ENCODE peak calls at places on chromosomes 7 and 10, in seven cellular contexts. S is NCI-H1105; M is hepatic stellate cell; K is stimulated activated CD4-positive, alpha-beta T cell treated with anti-CD3 and anti-CD28 coated beads, Interleukin-1b, Interleukin-23, amount 100 ng/mL, for 1 hour; Q is endothelial cell of umbilical vein; P is effector CD4-positive, alpha-beta T cell; Z is fibroblast of gingiva. W is an unnamed sample.

GRCh38 chr10:126062132-126063032 is 166.0 kb downstream of the FANK1 start:
- DNase-seq in Z (peak), K (no peak), M (peak), S (no peak), Q (peak), P (no peak), W (no peak)

GRCh38 chr7:4072161-4072925 is 609.8 kb upstream of the FOXK1 start:
- DNase-seq in M (no peak), Q (no peak), Z (no peak), P (no peak), K (no peak), S (no peak), W (no peak)

GRCh38 chr7:77989981-77990566 is 191.5 kb downstream of the PHTF2 start:
- DNase-seq in Q (no peak), K (no peak), M (no peak), Z (no peak), S (no peak), P (no peak), W (no peak)

GRCh38 chr7:1226155-1226901 is 6.3 kb upstream of the UNCX start:
- DNase-seq in M (no peak), K (no peak), P (no peak), S (no peak), Q (no peak), Z (no peak), W (no peak)

GRCh38 chr10:47344996-47345870 is 2.9 kb upstream of the RBP3 start:
- DNase-seq in P (no peak), Q (no peak), Z (no peak), K (no peak), M (no peak), S (no peak), W (no peak)

GRCh38 chr7:74453321-74454011 is at the start of gene GTF2IRD1:
- DNase-seq in Q (peak), P (peak), S (peak), Z (peak), K (peak), M (peak), W (peak)

GRCh38 chr7:100371561-100372171 is 1.6 kb upstream of the PILRA start:
- DNase-seq in Q (no peak), S (no peak), K (no peak), M (no peak), Z (no peak), P (no peak), W (no peak)

GRCh38 chr7:157538321-157538720 is 201.5 kb downstream of the DNAJB6 start:
- DNase-seq in Z (no peak), S (no peak), K (no peak), Q (no peak), M (no peak), P (no peak), W (no peak)

GRCh38 chr10:34364253-34365037 is 450.7 kb downstream of the PARD3 start:
- DNase-seq in K (no peak), Q (no peak), M (no peak), Z (no peak), S (no peak), P (no peak), W (no peak)

GRCh38 chr10:58412502-58412961 is 27.3 kb downstream of the TFAM start:
- DNase-seq in Z (no peak), P (no peak), S (no peak), M (no peak), Q (no peak), K (no peak), W (no peak)

GRCh38 chr7:2544541-2545188 is 10.7 kb downstream of the BRAT1 start:
- DNase-seq in K (no peak), Q (no peak), S (no peak), P (no peak), M (no peak), Z (no peak), W (no peak)

GRCh38 chr7:43113622-43114450 is 1.4 kb downstream of the HECW1 start:
- DNase-seq in Q (no peak), Z (no peak), P (no peak), K (no peak), M (no peak), S (no peak), W (no peak)

GRCh38 chr7:141356096-141356495 is 195.1 kb upstream of the AGK start:
- DNase-seq in K (no peak), Q (peak), Z (no peak), M (no peak), S (no peak), P (no peak), W (no peak)

GRCh38 chr10:79434816-79435215 is 10.6 kb downstream of the ZCCHC24 start:
- DNase-seq in M (peak), Q (peak), P (no peak), Z (peak), K (no peak), S (no peak), W (no peak)

GRCh38 chr10:127426746-127427145 is 122.4 kb upstream of the NPS start:
- DNase-seq in Q (no peak), K (no peak), M (no peak), P (no peak), S (no peak), Z (no peak), W (no peak)

GRCh38 chr10:61408065-61408464 is 45.1 kb downstream of the TMEM26 start:
- DNase-seq in M (no peak), P (no peak), Z (peak), S (no peak), Q (no peak), K (no peak), W (no peak)

GRCh38 chr7:40329601-40330153 is 194.9 kb downstream of the SUGCT start:
- DNase-seq in K (no peak), S (peak), P (no peak), Q (peak), Z (peak), M (peak), W (peak)

GRCh38 chr7:158595068-158595467 is 7.4 kb upstream of the PTPRN2 start:
- DNase-seq in P (no peak), Z (peak), M (no peak), K (no peak), Q (peak), S (no peak), W (no peak)

GRCh38 chr7:17500718-17501117 is 202.3 kb downstream of the AHR start:
- DNase-seq in Q (no peak), P (no peak), M (no peak), K (no peak), Z (no peak), S (no peak), W (no peak)

GRCh38 chr7:46651561-46652088 is 730.6 kb upstream of the IGFBP3 start:
- DNase-seq in S (no peak), M (no peak), K (no peak), Z (no peak), Q (no peak), P (no peak), W (no peak)

GRCh38 chr7:5396999-5397656 is 26.5 kb downstream of the TNRC18 start:
- DNase-seq in K (peak), S (no peak), Q (peak), P (peak), Z (peak), M (no peak), W (no peak)

GRCh38 chr7:111031916-111032315 is 59.0 kb upstream of the LRRN3 start:
- DNase-seq in M (no peak), Q (no peak), S (no peak), Z (no peak), P (no peak), K (no peak), W (no peak)

GRCh38 chr7:73872056-73872908 is 11.3 kb downstream of the TMEM270 start:
- DNase-seq in Q (no peak), S (no peak), K (no peak), M (no peak), Z (no peak), P (no peak), W (no peak)

GRCh38 chr7:124779194-124779593 is 13.6 kb upstream of the GPR37 start:
- DNase-seq in P (no peak), S (peak), M (no peak), K (no peak), Z (no peak), Q (no peak), W (peak)

GRCh38 chr7:123995617-123996326 is 37.1 kb downstream of the TMEM229A start:
- DNase-seq in P (no peak), S (no peak), K (no peak), Z (no peak), Q (no peak), M (no peak), W (no peak)

GRCh38 chr10:48523212-48523819 is 81.6 kb downstream of the ARHGAP22 start:
- DNase-seq in Z (peak), Q (peak), S (peak), K (no peak), P (no peak), M (peak), W (no peak)

GRCh38 chr10:110774069-110775021 is 97.4 kb upstream of the PDCD4 start:
- DNase-seq in S (no peak), M (peak), Z (peak), P (no peak), K (no peak), Q (peak), W (no peak)

GRCh38 chr7:1562611-1563051 is 6.6 kb upstream of the TMEM184A start:
- DNase-seq in P (no peak), M (peak), Z (no peak), Q (no peak), S (no peak), K (no peak), W (no peak)

GRCh38 chr10:69483988-69484387 is 32.7 kb downstream of the TSPAN15 start:
- DNase-seq in S (no peak), Z (no peak), M (no peak), Q (no peak), K (no peak), P (no peak), W (no peak)